ENCODE peak calls at places on chromosomes 6 and 20, in seven cellular contexts. One of them, this sample, is unnamed.

GRCh38 chr6:5082487-5083306 is 2.4 kb upstream of the PPP1R3G start:
- DNase-seq in left ventricle myocardium superior: no peak
- DNase-seq in NCI-H524: no peak
- DNase-seq in activated naive CD4-positive, alpha-beta T cell treated with Interleukin-2 at 50 U/mL for 16 hours: no peak
- DNase-seq in coronary artery: no peak
- DNase-seq in left cardiac atrium: no peak
- DNase-seq in GM04503: peak; percentile 83
- DNase-seq in this sample: no peak

GRCh38 chr20:51434556-51435256 is 107.8 kb downstream of the NFATC2 start:
- DNase-seq in left ventricle myocardium superior: no peak
- DNase-seq in NCI-H524: no peak
- DNase-seq in activated naive CD4-positive, alpha-beta T cell treated with Interleukin-2 at 50 U/mL for 16 hours: no peak
- DNase-seq in coronary artery: no peak
- DNase-seq in left cardiac atrium: no peak
- DNase-seq in GM04503: no peak
- DNase-seq in this sample: no peak

GRCh38 chr20:49894073-49894470 is 21.3 kb downstream of the SPATA2 start:
- DNase-seq in left ventricle myocardium superior: no peak
- DNase-seq in NCI-H524: no peak
- DNase-seq in activated naive CD4-positive, alpha-beta T cell treated with Interleukin-2 at 50 U/mL for 16 hours: peak; percentile 38
- DNase-seq in coronary artery: no peak
- DNase-seq in left cardiac atrium: no peak
- DNase-seq in GM04503: no peak
- DNase-seq in this sample: no peak

GRCh38 chr6:11276911-11277274 is 44.4 kb upstream of the NEDD9 start:
- DNase-seq in left ventricle myocardium superior: no peak
- DNase-seq in NCI-H524: no peak
- DNase-seq in activated naive CD4-positive, alpha-beta T cell treated with Interleukin-2 at 50 U/mL for 16 hours: no peak
- DNase-seq in coronary artery: no peak
- DNase-seq in left cardiac atrium: no peak
- DNase-seq in GM04503: no peak
- DNase-seq in this sample: no peak

GRCh38 chr20:57405236-57406016 is 14.2 kb downstream of the RBM38 start:
- DNase-seq in left ventricle myocardium superior: peak; percentile 21
- DNase-seq in NCI-H524: no peak
- DNase-seq in activated naive CD4-positive, alpha-beta T cell treated with Interleukin-2 at 50 U/mL for 16 hours: no peak
- DNase-seq in coronary artery: no peak
- DNase-seq in left cardiac atrium: peak; percentile 10
- DNase-seq in GM04503: no peak
- DNase-seq in this sample: no peak

GRCh38 chr6:114712129-114712662 is 369.4 kb upstream of the HS3ST5 start:
- DNase-seq in left ventricle myocardium superior: no peak
- DNase-seq in NCI-H524: no peak
- DNase-seq in activated naive CD4-positive, alpha-beta T cell treated with Interleukin-2 at 50 U/mL for 16 hours: no peak
- DNase-seq in coronary artery: no peak
- DNase-seq in left cardiac atrium: no peak
- DNase-seq in GM04503: no peak
- DNase-seq in this sample: no peak

GRCh38 chr20:50655325-50655880 is 35.9 kb downstream of the RIPOR3 start:
- DNase-seq in left ventricle myocardium superior: peak; percentile 82
- DNase-seq in NCI-H524: peak; percentile 41
- DNase-seq in activated naive CD4-positive, alpha-beta T cell treated with Interleukin-2 at 50 U/mL for 16 hours: no peak
- DNase-seq in coronary artery: peak; percentile 82
- DNase-seq in left cardiac atrium: peak; percentile 74
- DNase-seq in GM04503: peak; percentile 74
- DNase-seq in this sample: no peak

GRCh38 chr6:115782612-115783011 is 278.1 kb downstream of the FRK start:
- DNase-seq in left ventricle myocardium superior: no peak
- DNase-seq in NCI-H524: no peak
- DNase-seq in activated naive CD4-positive, alpha-beta T cell treated with Interleukin-2 at 50 U/mL for 16 hours: no peak
- DNase-seq in coronary artery: no peak
- DNase-seq in left cardiac atrium: no peak
- DNase-seq in GM04503: no peak
- DNase-seq in this sample: no peak

GRCh38 chr20:64055893-64056638 is 6.6 kb upstream of the SOX18 start:
- DNase-seq in left ventricle myocardium superior: peak; percentile 76
- DNase-seq in NCI-H524: no peak
- DNase-seq in activated naive CD4-positive, alpha-beta T cell treated with Interleukin-2 at 50 U/mL for 16 hours: no peak
- DNase-seq in coronary artery: no peak
- DNase-seq in left cardiac atrium: peak; percentile 85
- DNase-seq in GM04503: no peak
- DNase-seq in this sample: peak; percentile 23

GRCh38 chr6:3417473-3417872 is 39.4 kb downstream of the SLC22A23 start:
- DNase-seq in left ventricle myocardium superior: no peak
- DNase-seq in NCI-H524: no peak
- DNase-seq in activated naive CD4-positive, alpha-beta T cell treated with Interleukin-2 at 50 U/mL for 16 hours: no peak
- DNase-seq in coronary artery: no peak
- DNase-seq in left cardiac atrium: no peak
- DNase-seq in GM04503: no peak
- DNase-seq in this sample: no peak

GRCh38 chr20:34084227-34084923 is 27.7 kb downstream of the EIF2S2 start:
- DNase-seq in left ventricle myocardium superior: no peak
- DNase-seq in NCI-H524: peak; percentile 10
- DNase-seq in activated naive CD4-positive, alpha-beta T cell treated with Interleukin-2 at 50 U/mL for 16 hours: no peak
- DNase-seq in coronary artery: no peak
- DNase-seq in left cardiac atrium: no peak
- DNase-seq in GM04503: no peak
- DNase-seq in this sample: no peak

GRCh38 chr6:98292812-98293211 is 541.6 kb upstream of the POU3F2 start:
- DNase-seq in left ventricle myocardium superior: no peak
- DNase-seq in NCI-H524: no peak
- DNase-seq in activated naive CD4-positive, alpha-beta T cell treated with Interleukin-2 at 50 U/mL for 16 hours: no peak
- DNase-seq in coronary artery: no peak
- DNase-seq in left cardiac atrium: no peak
- DNase-seq in GM04503: no peak
- DNase-seq in this sample: no peak

GRCh38 chr6:153215242-153215641 is 84.2 kb upstream of the RGS17 start:
- DNase-seq in left ventricle myocardium superior: no peak
- DNase-seq in NCI-H524: no peak
- DNase-seq in activated naive CD4-positive, alpha-beta T cell treated with Interleukin-2 at 50 U/mL for 16 hours: no peak
- DNase-seq in coronary artery: no peak
- DNase-seq in left cardiac atrium: no peak
- DNase-seq in GM04503: no peak
- DNase-seq in this sample: no peak

GRCh38 chr6:136717297-136717990 is 74.8 kb downstream of the MAP3K5 start:
- DNase-seq in left ventricle myocardium superior: no peak
- DNase-seq in NCI-H524: no peak
- DNase-seq in activated naive CD4-positive, alpha-beta T cell treated with Interleukin-2 at 50 U/mL for 16 hours: no peak
- DNase-seq in coronary artery: no peak
- DNase-seq in left cardiac atrium: no peak
- DNase-seq in GM04503: no peak
- DNase-seq in this sample: no peak

GRCh38 chr6:39289490-39289889 is 24.7 kb downstream of the KCNK17 start:
- DNase-seq in left ventricle myocardium superior: no peak
- DNase-seq in NCI-H524: no peak
- DNase-seq in activated naive CD4-positive, alpha-beta T cell treated with Interleukin-2 at 50 U/mL for 16 hours: no peak
- DNase-seq in coronary artery: no peak
- DNase-seq in left cardiac atrium: no peak
- DNase-seq in GM04503: no peak
- DNase-seq in this sample: no peak

GRCh38 chr6:20479075-20479871 is 55.0 kb upstream of the CDKAL1 start:
- DNase-seq in left ventricle myocardium superior: no peak
- DNase-seq in NCI-H524: no peak
- DNase-seq in activated naive CD4-positive, alpha-beta T cell treated with Interleukin-2 at 50 U/mL for 16 hours: no peak
- DNase-seq in coronary artery: no peak
- DNase-seq in left cardiac atrium: no peak
- DNase-seq in GM04503: no peak
- DNase-seq in this sample: no peak

GRCh38 chr20:38143238-38143645 is 21.8 kb downstream of the TGM2 start:
- DNase-seq in left ventricle myocardium superior: no peak
- DNase-seq in NCI-H524: no peak
- DNase-seq in activated naive CD4-positive, alpha-beta T cell treated with Interleukin-2 at 50 U/mL for 16 hours: no peak
- DNase-seq in coronary artery: no peak
- DNase-seq in left cardiac atrium: no peak
- DNase-seq in GM04503: no peak
- DNase-seq in this sample: no peak

This sample was measured in DMS 273 treated with DMSO at 0.1 percent for 48 hours.